ENCODE peak calls at places on chromosomes 6 and 20, in seven cellular contexts. One of them, this sample, is unnamed.

GRCh38 chr6:142927904-142928303 is 17.1 kb downstream of the HIVEP2 start:
- DNase-seq in HTR-8/SVneo: no peak
- DNase-seq in GM23248: no peak
- DNase-seq in cortex of kidney: no peak
- DNase-seq in MV-4-11: no peak
- DNase-seq in ascending aorta: no peak
- DNase-seq in H9: no peak
- DNase-seq in this sample: no peak

GRCh38 chr20:32536861-32537656 is 48.1 kb downstream of the NOL4L start:
- DNase-seq in GM23248: no peak
- DNase-seq in H9: no peak
- DNase-seq in cortex of kidney: no peak
- DNase-seq in MV-4-11: peak
- DNase-seq in HTR-8/SVneo: no peak
- DNase-seq in ascending aorta: no peak
- DNase-seq in this sample: no peak

GRCh38 chr6:14619419-14619781 is 501.8 kb downstream of the CD83 start:
- DNase-seq in H9: no peak
- DNase-seq in MV-4-11: no peak
- DNase-seq in GM23248: no peak
- DNase-seq in HTR-8/SVneo: no peak
- DNase-seq in cortex of kidney: no peak
- DNase-seq in ascending aorta: no peak
- DNase-seq in this sample: no peak

GRCh38 chr6:167565884-167566491 is 241.1 kb downstream of the TTLL2 start:
- DNase-seq in cortex of kidney: no peak
- DNase-seq in GM23248: no peak
- DNase-seq in MV-4-11: no peak
- DNase-seq in HTR-8/SVneo: peak
- DNase-seq in H9: no peak
- DNase-seq in ascending aorta: no peak
- DNase-seq in this sample: no peak

GRCh38 chr6:125303512-125303854 is 1.7 kb upstream of the HDDC2 start:
- DNase-seq in GM23248: no peak
- DNase-seq in HTR-8/SVneo: no peak
- DNase-seq in MV-4-11: no peak
- DNase-seq in H9: no peak
- DNase-seq in cortex of kidney: no peak
- DNase-seq in ascending aorta: no peak
- DNase-seq in this sample: no peak

GRCh38 chr6:9516207-9516606 is 898.7 kb downstream of the TFAP2A start:
- DNase-seq in ascending aorta: no peak
- DNase-seq in GM23248: peak
- DNase-seq in MV-4-11: no peak
- DNase-seq in cortex of kidney: no peak
- DNase-seq in HTR-8/SVneo: peak
- DNase-seq in H9: peak
- DNase-seq in this sample: peak

GRCh38 chr6:122871079-122871478 is 82.0 kb downstream of the SMPDL3A start:
- DNase-seq in MV-4-11: no peak
- DNase-seq in cortex of kidney: no peak
- DNase-seq in HTR-8/SVneo: no peak
- DNase-seq in GM23248: peak
- DNase-seq in ascending aorta: no peak
- DNase-seq in H9: no peak
- DNase-seq in this sample: no peak

GRCh38 chr20:48823960-48824497 is 3.8 kb downstream of the PREX1 start:
- DNase-seq in MV-4-11: peak
- DNase-seq in HTR-8/SVneo: peak
- DNase-seq in GM23248: peak
- DNase-seq in ascending aorta: no peak
- DNase-seq in cortex of kidney: no peak
- DNase-seq in H9: no peak
- DNase-seq in this sample: peak

GRCh38 chr6:90284236-90284744 is 12.4 kb downstream of the BACH2 start:
- DNase-seq in ascending aorta: peak
- DNase-seq in MV-4-11: peak
- DNase-seq in HTR-8/SVneo: peak
- DNase-seq in H9: peak
- DNase-seq in GM23248: peak
- DNase-seq in cortex of kidney: no peak
- DNase-seq in this sample: peak

GRCh38 chr20:44517454-44517853 is 4.4 kb downstream of the SERINC3 start:
- DNase-seq in ascending aorta: no peak
- DNase-seq in HTR-8/SVneo: no peak
- DNase-seq in MV-4-11: no peak
- DNase-seq in H9: no peak
- DNase-seq in cortex of kidney: no peak
- DNase-seq in GM23248: no peak
- DNase-seq in this sample: no peak

GRCh38 chr6:49548613-49549304 is 1.7 kb upstream of the C6orf141 start:
- DNase-seq in GM23248: no peak
- DNase-seq in ascending aorta: no peak
- DNase-seq in cortex of kidney: no peak
- DNase-seq in MV-4-11: no peak
- DNase-seq in HTR-8/SVneo: no peak
- DNase-seq in H9: peak
- DNase-seq in this sample: no peak

GRCh38 chr6:118456982-118457381 is 91.1 kb upstream of the PLN start:
- DNase-seq in ascending aorta: no peak
- DNase-seq in H9: no peak
- DNase-seq in GM23248: no peak
- DNase-seq in HTR-8/SVneo: no peak
- DNase-seq in MV-4-11: no peak
- DNase-seq in cortex of kidney: no peak
- DNase-seq in this sample: no peak

GRCh38 chr6:44154067-44154466 is 4.6 kb upstream of the CAPN11 start:
- DNase-seq in cortex of kidney: no peak
- DNase-seq in H9: no peak
- DNase-seq in MV-4-11: no peak
- DNase-seq in GM23248: no peak
- DNase-seq in ascending aorta: no peak
- DNase-seq in HTR-8/SVneo: no peak
- DNase-seq in this sample: no peak

GRCh38 chr20:61633004-61633403 is 380.9 kb downstream of the CDH4 start:
- DNase-seq in GM23248: no peak
- DNase-seq in H9: no peak
- DNase-seq in cortex of kidney: no peak
- DNase-seq in MV-4-11: no peak
- DNase-seq in HTR-8/SVneo: no peak
- DNase-seq in ascending aorta: no peak
- DNase-seq in this sample: no peak

GRCh38 chr6:156065838-156066237 is 610.2 kb upstream of the NOX3 start:
- DNase-seq in ascending aorta: no peak
- DNase-seq in GM23248: no peak
- DNase-seq in HTR-8/SVneo: no peak
- DNase-seq in cortex of kidney: no peak
- DNase-seq in H9: no peak
- DNase-seq in MV-4-11: no peak
- DNase-seq in this sample: no peak

GRCh38 chr20:2234788-2235187 is 61.0 kb upstream of the TGM3 start:
- DNase-seq in GM23248: no peak
- DNase-seq in H9: peak
- DNase-seq in HTR-8/SVneo: no peak
- DNase-seq in ascending aorta: no peak
- DNase-seq in MV-4-11: no peak
- DNase-seq in cortex of kidney: no peak
- DNase-seq in this sample: no peak

GRCh38 chr20:3887870-3888614 is 1.1 kb upstream of the PANK2 start:
- DNase-seq in ascending aorta: no peak
- DNase-seq in cortex of kidney: no peak
- DNase-seq in H9: no peak
- DNase-seq in MV-4-11: peak
- DNase-seq in GM23248: peak
- DNase-seq in HTR-8/SVneo: peak
- DNase-seq in this sample: peak

GRCh38 chr6:36355819-36356218 is 19.1 kb upstream of the BNIP5 start:
- DNase-seq in cortex of kidney: no peak
- DNase-seq in GM23248: no peak
- DNase-seq in ascending aorta: no peak
- DNase-seq in MV-4-11: peak
- DNase-seq in HTR-8/SVneo: no peak
- DNase-seq in H9: no peak
- DNase-seq in this sample: no peak

GRCh38 chr6:41967312-41968287 is 26.0 kb upstream of the CCND3 start:
- DNase-seq in H9: no peak
- DNase-seq in ascending aorta: no peak
- DNase-seq in MV-4-11: no peak
- DNase-seq in GM23248: peak
- DNase-seq in HTR-8/SVneo: no peak
- DNase-seq in cortex of kidney: no peak
- DNase-seq in this sample: peak

GRCh38 chr6:134758616-134759015 is 191.3 kb downstream of the ALDH8A1 start:
- DNase-seq in MV-4-11: no peak
- DNase-seq in GM23248: no peak
- DNase-seq in cortex of kidney: no peak
- DNase-seq in H9: no peak
- DNase-seq in HTR-8/SVneo: no peak
- DNase-seq in ascending aorta: no peak
- DNase-seq in this sample: no peak

GRCh38 chr6:98828210-98828798 is 6.1 kb upstream of the POU3F2 start:
- DNase-seq in H9: no peak
- DNase-seq in GM23248: no peak
- DNase-seq in MV-4-11: no peak
- DNase-seq in HTR-8/SVneo: no peak
- DNase-seq in cortex of kidney: no peak
- DNase-seq in ascending aorta: no peak
- DNase-seq in this sample: no peak

GRCh38 chr6:134678436-134678889 is 271.4 kb downstream of the ALDH8A1 start:
- DNase-seq in MV-4-11: no peak
- DNase-seq in GM23248: no peak
- DNase-seq in cortex of kidney: no peak
- DNase-seq in HTR-8/SVneo: no peak
- DNase-seq in ascending aorta: no peak
- DNase-seq in H9: no peak
- DNase-seq in this sample: no peak

GRCh38 chr6:170188571-170189001 is 102.3 kb downstream of the DLL1 start:
- DNase-seq in GM23248: no peak
- DNase-seq in ascending aorta: no peak
- DNase-seq in HTR-8/SVneo: no peak
- DNase-seq in cortex of kidney: no peak
- DNase-seq in H9: no peak
- DNase-seq in MV-4-11: no peak
- DNase-seq in this sample: no peak

GRCh38 chr6:54710430-54710829 is 136.1 kb upstream of the FAM83B start:
- DNase-seq in cortex of kidney: no peak
- DNase-seq in HTR-8/SVneo: no peak
- DNase-seq in H9: no peak
- DNase-seq in MV-4-11: no peak
- DNase-seq in ascending aorta: no peak
- DNase-seq in GM23248: no peak
- DNase-seq in this sample: peak

GRCh38 chr6:73610444-73611275 is 43.1 kb downstream of the SLC17A5 start:
- DNase-seq in H9: no peak
- DNase-seq in GM23248: peak
- DNase-seq in MV-4-11: peak
- DNase-seq in ascending aorta: no peak
- DNase-seq in HTR-8/SVneo: peak
- DNase-seq in cortex of kidney: no peak
- DNase-seq in this sample: peak

GRCh38 chr6:66328181-66328580 is 621.2 kb upstream of the EYS start:
- DNase-seq in cortex of kidney: no peak
- DNase-seq in H9: no peak
- DNase-seq in ascending aorta: no peak
- DNase-seq in HTR-8/SVneo: peak
- DNase-seq in MV-4-11: no peak
- DNase-seq in GM23248: no peak
- DNase-seq in this sample: no peak

GRCh38 chr20:47444584-47444983 is 57.1 kb upstream of the NCOA3 start:
- DNase-seq in HTR-8/SVneo: no peak
- DNase-seq in GM23248: no peak
- DNase-seq in H9: no peak
- DNase-seq in MV-4-11: no peak
- DNase-seq in cortex of kidney: no peak
- DNase-seq in ascending aorta: no peak
- DNase-seq in this sample: no peak

GRCh38 chr6:153167907-153168306 is 36.8 kb upstream of the RGS17 start:
- DNase-seq in H9: no peak
- DNase-seq in MV-4-11: no peak
- DNase-seq in GM23248: no peak
- DNase-seq in cortex of kidney: no peak
- DNase-seq in ascending aorta: no peak
- DNase-seq in HTR-8/SVneo: no peak
- DNase-seq in this sample: peak

This sample was measured in adipocyte.